ENCODE peak calls at places on chromosomes 6 and 20, in four cellular contexts. G is NCI-H1105, F is SK-MEL-5, C is T-helper 1 cell. D is an unnamed sample.

GRCh38 chr6:135675862-135676261 is 175.6 kb upstream of the PDE7B start:
- DNase-seq in G (peak), C (peak), F (peak), D (peak)

GRCh38 chr6:166786704-166787293 is 159.7 kb upstream of the RPS6KA2 start:
- DNase-seq in G (peak), C (no peak), F (peak), D (peak)

GRCh38 chr20:3710027-3710426 is 2.4 kb downstream of the SIGLEC1 start:
- DNase-seq in G (no peak), C (no peak), F (peak), D (no peak)

GRCh38 chr6:43878823-43879495 is 108.9 kb downstream of the VEGFA start:
- DNase-seq in C (no peak), F (no peak), G (no peak), D (no peak)

GRCh38 chr6:166423781-166424180 is 41.0 kb upstream of the MPC1 start:
- DNase-seq in F (no peak), G (no peak), C (no peak), D (no peak)

GRCh38 chr6:154218336-154218735 is 138.3 kb downstream of the IPCEF1 start:
- DNase-seq in C (no peak), G (no peak), F (no peak), D (no peak)

GRCh38 chr6:72857791-72858190 is 235.9 kb downstream of the KCNQ5 start:
- DNase-seq in F (no peak), C (no peak), G (no peak), D (no peak)

GRCh38 chr6:19664050-19664449 is 173.1 kb upstream of the ID4 start:
- DNase-seq in C (no peak), F (no peak), G (no peak), D (no peak)

GRCh38 chr20:58260006-58260405 is 31.6 kb upstream of the ANKRD60 start:
- DNase-seq in F (no peak), G (no peak), C (no peak), D (no peak)

GRCh38 chr20:47295921-47296426 is 60.5 kb downstream of the ZMYND8 start:
- DNase-seq in C (no peak), G (no peak), F (no peak), D (no peak)

GRCh38 chr20:53857723-53858236 is 212.6 kb downstream of the BCAS1 start:
- DNase-seq in G (peak), C (no peak), F (no peak), D (no peak)

GRCh38 chr20:50004175-50004574 is 21.4 kb downstream of the SNAI1 start:
- DNase-seq in F (no peak), G (no peak), C (no peak), D (no peak)